ENCODE peak calls at places on chromosomes 6 and 20, in eight cellular contexts. One of them, this sample, is unnamed.

GRCh38 chr20:2822073-2822472 is 5.9 kb downstream of the TMEM239 start:
- DNase-seq in uterus: no peak
- DNase-seq in AG10803: no peak
- DNase-seq in GM12865: peak
- DNase-seq in CD8-positive, alpha-beta T cell: peak
- DNase-seq in left ventricle myocardium inferior: no peak
- DNase-seq in tibial nerve: no peak
- DNase-seq in ascending aorta: no peak
- DNase-seq in this sample: peak

GRCh38 chr6:34696189-34696738 is 303 bp downstream of the ILRUN start:
- DNase-seq in uterus: no peak
- DNase-seq in AG10803: peak
- DNase-seq in GM12865: no peak
- DNase-seq in CD8-positive, alpha-beta T cell: no peak
- DNase-seq in left ventricle myocardium inferior: peak
- DNase-seq in tibial nerve: peak
- DNase-seq in ascending aorta: no peak
- DNase-seq in this sample: peak

GRCh38 chr6:25442898-25443297 is 163.7 kb downstream of the CARMIL1 start:
- DNase-seq in uterus: no peak
- DNase-seq in AG10803: no peak
- DNase-seq in GM12865: no peak
- DNase-seq in CD8-positive, alpha-beta T cell: no peak
- DNase-seq in left ventricle myocardium inferior: no peak
- DNase-seq in tibial nerve: no peak
- DNase-seq in ascending aorta: no peak
- DNase-seq in this sample: peak

GRCh38 chr6:143549630-143550268 is 38.2 kb upstream of the FUCA2 start:
- DNase-seq in uterus: no peak
- DNase-seq in AG10803: no peak
- DNase-seq in GM12865: peak
- DNase-seq in CD8-positive, alpha-beta T cell: no peak
- DNase-seq in left ventricle myocardium inferior: no peak
- DNase-seq in tibial nerve: no peak
- DNase-seq in ascending aorta: no peak
- DNase-seq in this sample: no peak

GRCh38 chr20:6845141-6845540 is 77.7 kb downstream of the BMP2 start:
- DNase-seq in uterus: no peak
- DNase-seq in AG10803: no peak
- DNase-seq in GM12865: no peak
- DNase-seq in CD8-positive, alpha-beta T cell: no peak
- DNase-seq in left ventricle myocardium inferior: no peak
- DNase-seq in tibial nerve: no peak
- DNase-seq in ascending aorta: no peak
- DNase-seq in this sample: no peak

GRCh38 chr6:143970827-143971226 is 37.2 kb downstream of the PLAGL1 start:
- DNase-seq in uterus: no peak
- DNase-seq in AG10803: peak
- DNase-seq in GM12865: no peak
- DNase-seq in CD8-positive, alpha-beta T cell: no peak
- DNase-seq in left ventricle myocardium inferior: no peak
- DNase-seq in tibial nerve: no peak
- DNase-seq in ascending aorta: no peak
- DNase-seq in this sample: no peak

GRCh38 chr6:48835421-48835958 is 627.6 kb downstream of the MMUT start:
- DNase-seq in uterus: no peak
- DNase-seq in AG10803: no peak
- DNase-seq in GM12865: peak
- DNase-seq in CD8-positive, alpha-beta T cell: no peak
- DNase-seq in left ventricle myocardium inferior: no peak
- DNase-seq in tibial nerve: no peak
- DNase-seq in ascending aorta: no peak
- DNase-seq in this sample: peak

GRCh38 chr6:110557226-110557625 is 80.8 kb upstream of the SLC22A16 start:
- DNase-seq in uterus: no peak
- DNase-seq in AG10803: no peak
- DNase-seq in GM12865: no peak
- DNase-seq in CD8-positive, alpha-beta T cell: no peak
- DNase-seq in left ventricle myocardium inferior: no peak
- DNase-seq in tibial nerve: no peak
- DNase-seq in ascending aorta: no peak
- DNase-seq in this sample: no peak

GRCh38 chr6:11500008-11500407 is 37.5 kb upstream of the TMEM170B start:
- DNase-seq in uterus: no peak
- DNase-seq in AG10803: peak
- DNase-seq in GM12865: no peak
- DNase-seq in CD8-positive, alpha-beta T cell: no peak
- DNase-seq in left ventricle myocardium inferior: no peak
- DNase-seq in tibial nerve: no peak
- DNase-seq in ascending aorta: no peak
- DNase-seq in this sample: peak

GRCh38 chr6:90343581-90343980 is 46.9 kb upstream of the BACH2 start:
- DNase-seq in uterus: no peak
- DNase-seq in AG10803: peak
- DNase-seq in GM12865: no peak
- DNase-seq in CD8-positive, alpha-beta T cell: no peak
- DNase-seq in left ventricle myocardium inferior: no peak
- DNase-seq in tibial nerve: no peak
- DNase-seq in ascending aorta: no peak
- DNase-seq in this sample: peak

GRCh38 chr20:25287631-25288290 is 39.9 kb downstream of the PYGB start:
- DNase-seq in uterus: no peak
- DNase-seq in AG10803: no peak
- DNase-seq in GM12865: no peak
- DNase-seq in CD8-positive, alpha-beta T cell: no peak
- DNase-seq in left ventricle myocardium inferior: peak
- DNase-seq in tibial nerve: no peak
- DNase-seq in ascending aorta: no peak
- DNase-seq in this sample: no peak

GRCh38 chr20:58702859-58703648 is 10.5 kb downstream of the NPEPL1 start:
- DNase-seq in uterus: peak
- DNase-seq in AG10803: no peak
- DNase-seq in GM12865: no peak
- DNase-seq in CD8-positive, alpha-beta T cell: peak
- DNase-seq in left ventricle myocardium inferior: peak
- DNase-seq in tibial nerve: no peak
- DNase-seq in ascending aorta: no peak
- DNase-seq in this sample: no peak

GRCh38 chr20:48456361-48457184 is 371.2 kb downstream of the PREX1 start:
- DNase-seq in uterus: no peak
- DNase-seq in AG10803: no peak
- DNase-seq in GM12865: peak
- DNase-seq in CD8-positive, alpha-beta T cell: no peak
- DNase-seq in left ventricle myocardium inferior: no peak
- DNase-seq in tibial nerve: no peak
- DNase-seq in ascending aorta: no peak
- DNase-seq in this sample: no peak

DNA sequence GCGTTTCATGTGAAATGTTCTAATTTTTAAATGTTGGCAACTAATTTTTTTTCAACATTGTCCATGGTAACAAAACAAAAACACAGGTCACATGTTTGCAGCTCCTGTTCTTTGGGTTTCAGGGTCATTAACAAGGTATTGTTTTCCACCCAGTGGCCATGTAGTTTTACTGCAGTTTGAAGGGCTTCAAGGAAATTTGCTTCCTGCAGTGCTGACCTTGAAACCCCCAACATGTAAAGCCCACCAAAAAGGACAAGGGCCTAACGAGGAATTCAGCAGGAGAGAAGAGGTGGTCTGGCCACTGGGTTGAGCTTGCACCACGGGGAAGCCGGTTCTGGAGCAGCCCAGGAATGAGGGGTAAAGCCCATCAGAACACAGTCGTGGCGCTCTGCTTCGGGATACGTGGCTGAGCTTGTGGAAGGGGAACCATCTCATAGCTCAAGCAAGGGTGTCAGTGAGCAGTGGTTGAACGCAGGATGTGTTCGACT is 13.9 kb upstream of the KLHL31 start:
- DNase-seq in uterus: no peak
- DNase-seq in AG10803: peak
- DNase-seq in GM12865: peak
- DNase-seq in CD8-positive, alpha-beta T cell: no peak
- DNase-seq in left ventricle myocardium inferior: no peak
- DNase-seq in tibial nerve: no peak
- DNase-seq in ascending aorta: no peak
- DNase-seq in this sample: peak
- TF ChIP-seq CTCF in uterus: no peak
- TF ChIP-seq CTCF in AG10803: peak
- TF ChIP-seq CTCF in GM12865: peak
- TF ChIP-seq CTCF in CD8-positive, alpha-beta T cell: peak
- TF ChIP-seq CTCF in left ventricle myocardium inferior: peak
- TF ChIP-seq CTCF in tibial nerve: peak
- TF ChIP-seq CTCF in ascending aorta: no peak
- TF ChIP-seq CTCF in this sample: peak

GRCh38 chr6:43773050-43773956 is 3.3 kb downstream of the VEGFA start:
- DNase-seq in uterus: peak
- DNase-seq in AG10803: peak
- DNase-seq in GM12865: peak
- DNase-seq in CD8-positive, alpha-beta T cell: peak
- DNase-seq in left ventricle myocardium inferior: peak
- DNase-seq in tibial nerve: no peak
- DNase-seq in ascending aorta: no peak
- DNase-seq in this sample: peak

GRCh38 chr6:43773981-43774775 is 4.2 kb downstream of the VEGFA start:
- DNase-seq in uterus: no peak
- DNase-seq in AG10803: no peak
- DNase-seq in GM12865: no peak
- DNase-seq in CD8-positive, alpha-beta T cell: no peak
- DNase-seq in left ventricle myocardium inferior: no peak
- DNase-seq in tibial nerve: no peak
- DNase-seq in ascending aorta: no peak
- DNase-seq in this sample: no peak

GRCh38 chr6:43771858-43772570 is 2.0 kb downstream of the VEGFA start:
- DNase-seq in uterus: peak
- DNase-seq in AG10803: peak
- DNase-seq in GM12865: peak
- DNase-seq in CD8-positive, alpha-beta T cell: peak
- DNase-seq in left ventricle myocardium inferior: peak
- DNase-seq in tibial nerve: peak
- DNase-seq in ascending aorta: no peak
- DNase-seq in this sample: peak

GRCh38 chr6:43771210-43771857 is 1.3 kb downstream of the VEGFA start:
- DNase-seq in uterus: peak
- DNase-seq in AG10803: peak
- DNase-seq in GM12865: peak
- DNase-seq in CD8-positive, alpha-beta T cell: peak
- DNase-seq in left ventricle myocardium inferior: peak
- DNase-seq in tibial nerve: peak
- DNase-seq in ascending aorta: no peak
- DNase-seq in this sample: peak

GRCh38 chr6:43772571-43773049 is 2.6 kb downstream of the VEGFA start:
- DNase-seq in uterus: no peak
- DNase-seq in AG10803: no peak
- DNase-seq in GM12865: peak
- DNase-seq in CD8-positive, alpha-beta T cell: no peak
- DNase-seq in left ventricle myocardium inferior: no peak
- DNase-seq in tibial nerve: no peak
- DNase-seq in ascending aorta: no peak
- DNase-seq in this sample: peak
- H3K4me3 ChIP-seq in uterus: peak
- H3K4me3 ChIP-seq in AG10803: peak
- H3K4me3 ChIP-seq in GM12865: peak
- H3K4me3 ChIP-seq in CD8-positive, alpha-beta T cell: no peak
- H3K4me3 ChIP-seq in left ventricle myocardium inferior: peak
- H3K4me3 ChIP-seq in tibial nerve: peak
- H3K4me3 ChIP-seq in ascending aorta: peak
- H3K4me3 ChIP-seq in this sample: peak

GRCh38 chr6:163341224-163341623 is 73.3 kb upstream of the QKI start:
- DNase-seq in uterus: no peak
- DNase-seq in AG10803: no peak
- DNase-seq in GM12865: no peak
- DNase-seq in CD8-positive, alpha-beta T cell: no peak
- DNase-seq in left ventricle myocardium inferior: no peak
- DNase-seq in tibial nerve: no peak
- DNase-seq in ascending aorta: no peak
- DNase-seq in this sample: no peak

GRCh38 chr6:163338671-163339405 is 75.7 kb upstream of the QKI start:
- DNase-seq in uterus: no peak
- DNase-seq in AG10803: peak
- DNase-seq in GM12865: no peak
- DNase-seq in CD8-positive, alpha-beta T cell: no peak
- DNase-seq in left ventricle myocardium inferior: peak
- DNase-seq in tibial nerve: no peak
- DNase-seq in ascending aorta: no peak
- DNase-seq in this sample: peak

GRCh38 chr6:163339466-163339865 is 75.1 kb upstream of the QKI start:
- DNase-seq in uterus: no peak
- DNase-seq in AG10803: no peak
- DNase-seq in GM12865: no peak
- DNase-seq in CD8-positive, alpha-beta T cell: no peak
- DNase-seq in left ventricle myocardium inferior: no peak
- DNase-seq in tibial nerve: no peak
- DNase-seq in ascending aorta: no peak
- DNase-seq in this sample: no peak

GRCh38 chr6:163341671-163342070 is 72.8 kb upstream of the QKI start:
- DNase-seq in uterus: no peak
- DNase-seq in AG10803: no peak
- DNase-seq in GM12865: no peak
- DNase-seq in CD8-positive, alpha-beta T cell: no peak
- DNase-seq in left ventricle myocardium inferior: no peak
- DNase-seq in tibial nerve: no peak
- DNase-seq in ascending aorta: no peak
- DNase-seq in this sample: no peak

DNA sequence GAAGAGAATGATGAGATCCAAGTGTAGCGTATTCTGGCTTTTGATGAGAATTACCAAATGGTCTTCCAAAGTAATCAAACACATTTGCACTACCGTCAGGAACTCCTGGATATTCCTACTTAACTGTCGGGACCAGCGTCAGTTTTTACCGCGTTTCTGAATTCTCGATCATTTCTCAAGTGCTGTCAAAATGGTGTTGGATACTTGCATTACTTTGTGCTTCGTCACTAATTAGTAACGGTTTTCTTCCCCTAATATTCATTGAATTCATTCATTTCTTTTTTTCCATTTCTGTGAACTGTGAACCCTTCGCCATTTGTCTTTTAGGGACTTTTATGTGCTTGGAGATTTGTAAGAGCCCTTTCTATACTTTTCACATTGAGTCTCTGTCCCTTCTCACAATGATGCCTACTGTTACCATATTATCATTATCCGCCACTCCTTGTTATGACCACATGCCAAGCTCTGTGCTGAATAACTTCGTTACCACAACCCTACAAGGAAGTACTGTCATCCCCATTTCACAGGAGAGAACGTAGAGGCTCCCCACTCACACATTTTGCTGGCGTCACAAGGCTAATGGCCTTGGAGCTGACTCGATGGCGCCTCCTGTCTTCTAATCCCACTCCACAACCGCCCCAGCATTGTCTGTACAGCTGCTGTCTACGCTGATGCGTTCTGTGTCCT is 74.2 kb upstream of the QKI start:
- DNase-seq in uterus: no peak
- DNase-seq in AG10803: no peak
- DNase-seq in GM12865: no peak
- DNase-seq in CD8-positive, alpha-beta T cell: no peak
- DNase-seq in left ventricle myocardium inferior: no peak
- DNase-seq in tibial nerve: no peak
- DNase-seq in ascending aorta: no peak
- DNase-seq in this sample: no peak
- TF ChIP-seq CTCF in uterus: no peak
- TF ChIP-seq CTCF in AG10803: no peak
- TF ChIP-seq CTCF in GM12865: no peak
- TF ChIP-seq CTCF in CD8-positive, alpha-beta T cell: no peak
- TF ChIP-seq CTCF in left ventricle myocardium inferior: no peak
- TF ChIP-seq CTCF in tibial nerve: no peak
- TF ChIP-seq CTCF in ascending aorta: no peak
- TF ChIP-seq CTCF in this sample: peak

GRCh38 chr20:44166477-44166876 is 20.5 kb downstream of the JPH2 start:
- DNase-seq in uterus: no peak
- DNase-seq in AG10803: peak
- DNase-seq in GM12865: no peak
- DNase-seq in CD8-positive, alpha-beta T cell: no peak
- DNase-seq in left ventricle myocardium inferior: peak
- DNase-seq in tibial nerve: no peak
- DNase-seq in ascending aorta: no peak
- DNase-seq in this sample: peak
- H3K4me3 ChIP-seq in uterus: no peak
- H3K4me3 ChIP-seq in AG10803: peak
- H3K4me3 ChIP-seq in GM12865: no peak
- H3K4me3 ChIP-seq in CD8-positive, alpha-beta T cell: no peak
- H3K4me3 ChIP-seq in left ventricle myocardium inferior: peak
- H3K4me3 ChIP-seq in tibial nerve: no peak
- H3K4me3 ChIP-seq in ascending aorta: peak
- H3K4me3 ChIP-seq in this sample: no peak

This sample was measured in choroid plexus epithelial cell.